ENCODE peak calls at places on chromosome 4, in six cellular contexts. T is stimulated activated CD4-positive, alpha-beta T cell treated with anti-CD3 and anti-CD28 coated beads, Interleukin-4, amount 100 ng/mL, for 24 hours; P is skeletal muscle cell; N is nephron progenitor cell; F is activated naive CD4-positive, alpha-beta T cell treated with anti-CD3 and anti-CD28 coated beads, Interleukin-2, amount 50 U/mL, for 16 hours; L is GM10248. Z is an unnamed sample.
A peak's percentile ranks its signal among the peaks of the same experiment; 100 is the strongest.

GRCh38 chr4:152398060-152398459 is 137.8 kb downstream of the FBXW7 start:
- DNase-seq in L (no peak), T (no peak), F (no peak), P (no peak), N (no peak), Z (no peak)

GRCh38 chr4:8035371-8035780 is 95.7 kb upstream of the AFAP1 start:
- DNase-seq in T (no peak), N (no peak), L (no peak), F (no peak), P (no peak), Z (peak; percentile 38)

GRCh38 chr4:185219551-185220344 is 10.3 kb downstream of the SNX25 start:
- DNase-seq in F (no peak), L (peak; percentile 50), T (no peak), N (no peak), P (peak; percentile 73), Z (peak; percentile 71)

GRCh38 chr4:53786632-53787031 is 195.3 kb upstream of the LNX1 start:
- DNase-seq in N (no peak), F (no peak), T (no peak), L (no peak), P (peak; percentile 47), Z (peak; percentile 59)

GRCh38 chr4:187606581-187606980 is 389.0 kb upstream of the ZFP42 start:
- DNase-seq in L (peak; percentile 27), N (peak; percentile 44), T (no peak), P (no peak), F (no peak), Z (peak; percentile 51)

GRCh38 chr4:117331817-117332216 is 246.4 kb upstream of the TRAM1L1 start:
- DNase-seq in L (no peak), F (no peak), T (no peak), N (no peak), P (no peak), Z (no peak)

GRCh38 chr4:6546681-6547447 is 28.1 kb upstream of the MAN2B2 start:
- DNase-seq in P (no peak), N (peak; percentile 72), T (peak; percentile 54), F (peak; percentile 33), L (peak; percentile 78), Z (peak; percentile 74)

GRCh38 chr4:38149472-38149871 is 189.3 kb downstream of the PTTG2 start:
- DNase-seq in N (no peak), P (no peak), T (no peak), L (no peak), F (no peak), Z (no peak)

GRCh38 chr4:168811207-168811606 is 198.8 kb downstream of the CBR4 start:
- DNase-seq in T (no peak), F (no peak), N (no peak), L (no peak), P (no peak), Z (no peak)

GRCh38 chr4:74292111-74292870 is 16.0 kb upstream of the EPGN start:
- DNase-seq in F (no peak), P (no peak), T (no peak), L (no peak), N (no peak), Z (no peak)

GRCh38 chr4:163941221-163941865 is 446.9 kb downstream of the TMA16 start:
- DNase-seq in N (no peak), T (no peak), P (no peak), L (no peak), F (no peak), Z (no peak)

GRCh38 chr4:16125571-16126445 is 42.0 kb upstream of the PROM1 start:
- DNase-seq in N (no peak), P (no peak), T (no peak), F (no peak), L (no peak), Z (peak; percentile 22)

GRCh38 chr4:53355919-53356521 is 9.8 kb downstream of the SCFD2 start:
- DNase-seq in N (no peak), P (no peak), L (no peak), F (no peak), T (no peak), Z (no peak)

Z was measured in AG08395.